ENCODE peak calls at places on chromosomes 1 and 21, in nine cellular contexts. R is RWPE2; L is CD4-positive, alpha-beta memory T cell; I is mucosa of descending colon; T is SJCRH30; V is brain microvascular endothelial cell; E is adrenal gland; S is neuronal stem cell; W is PC-3. G is an unnamed sample.
A peak's percentile ranks its signal among the peaks of the same experiment; 100 is the strongest.

GRCh38 chr1:202046748-202047708 is 36.6 kb downstream of the ELF3 start:
- DNase-seq in V (no peak), L (no peak), I (peak; percentile 65), T (no peak), W (peak; percentile 80), R (no peak), S (no peak), E (no peak), G (no peak)

GRCh38 chr1:11906870-11907269 is 19.4 kb downstream of the KIAA2013 start:
- DNase-seq in E (no peak), S (no peak), T (no peak), L (no peak), R (no peak), W (no peak), V (no peak), I (no peak), G (no peak)

GRCh38 chr1:59994302-59995198 is 68.0 kb upstream of the CYP2J2 start:
- DNase-seq in W (no peak), I (no peak), R (no peak), T (peak; percentile 82), L (no peak), V (peak; percentile 85), S (no peak), E (peak; percentile 17), G (no peak)

GRCh38 chr1:46519209-46519608 is 29.6 kb downstream of the DMBX1 start:
- DNase-seq in R (no peak), W (peak; percentile 58), I (no peak), V (no peak), S (no peak), E (no peak), T (no peak), L (no peak), G (no peak)

GRCh38 chr1:177847843-177848242 is 122.0 kb downstream of the SEC16B start:
- DNase-seq in L (no peak), E (no peak), I (no peak), V (peak; percentile 13), S (no peak), T (no peak), W (peak; percentile 2), R (no peak), G (no peak)

GRCh38 chr1:26799479-26800133 is 11.9 kb downstream of the PIGV start:
- DNase-seq in T (peak; percentile 75), S (no peak), R (no peak), E (peak; percentile 81), V (peak; percentile 51), I (peak; percentile 30), W (peak; percentile 81), L (no peak), G (no peak)

GRCh38 chr1:223331929-223332328 is 32.0 kb downstream of the SUSD4 start:
- DNase-seq in V (peak; percentile 5), I (no peak), T (peak; percentile 59), R (no peak), L (no peak), S (no peak), W (peak; percentile 74), E (no peak), G (no peak)

GRCh38 chr1:207959141-207959825 is 48.4 kb upstream of the CD34 start:
- DNase-seq in T (no peak), I (peak; percentile 59), L (peak; percentile 24), R (no peak), V (peak; percentile 14), S (peak; percentile 30), E (peak; percentile 85), W (no peak), G (no peak)

GRCh38 chr1:28648493-28649238 is at the start of gene RNU11:
- DNase-seq in W (peak; percentile 98), L (peak; percentile 93), R (peak; percentile 84), I (peak; percentile 94), V (peak; percentile 97), T (peak; percentile 99), S (peak; percentile 88), E (peak; percentile 86), G (peak; percentile 81)

GRCh38 chr21:29499734-29500343 is 201.1 kb downstream of the BACH1 start:
- DNase-seq in R (no peak), E (no peak), L (no peak), S (no peak), T (peak; percentile 62), W (peak; percentile 67), V (peak; percentile 45), I (no peak), G (peak; percentile 60)

DNA sequence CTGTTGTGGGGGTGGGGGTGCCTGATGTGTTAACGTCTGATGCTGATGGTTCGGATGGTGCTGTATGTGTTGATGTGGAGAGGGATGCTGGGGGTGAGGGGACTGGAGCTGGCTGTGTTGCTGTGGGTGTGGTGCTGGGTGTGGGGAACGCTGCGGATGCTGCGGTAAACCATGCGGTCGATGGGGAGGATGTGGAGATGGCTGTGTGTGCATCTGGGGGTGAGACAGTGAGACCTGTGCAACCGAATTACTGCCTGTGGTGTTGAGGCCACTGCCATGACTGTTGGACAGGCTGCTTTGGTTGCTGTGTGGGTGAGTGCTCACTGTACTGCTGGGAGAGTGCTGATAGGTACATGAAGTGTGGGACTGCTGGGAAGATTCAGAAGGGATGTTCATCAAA is 26.8 kb upstream of the GUCA2A start:
- DNase-seq in W (no peak), L (no peak), E (no peak), V (no peak), I (no peak), S (no peak), T (no peak), R (no peak), G (no peak)
- H3K36me3 ChIP-seq in W (peaks cover 29% of the 10 kb centered on the region), L (peaks cover 34% of the 10 kb centered on the region), E (no peaks in the 10 kb centered on the region), V (peaks cover 11% of the 10 kb centered on the region), I (no peaks in the 10 kb centered on the region), S (peaks cover 95% of the 10 kb centered on the region), T (peaks cover 63% of the 10 kb centered on the region), R (peaks cover 69% of the 10 kb centered on the region), G (no peaks in the 10 kb centered on the region)

GRCh38 chr21:41858466-41859296 is 20.5 kb downstream of the PRDM15 start:
- DNase-seq in T (no peak), W (no peak), S (no peak), E (no peak), V (no peak), L (no peak), R (no peak), I (no peak), G (no peak)
- H3K36me3 ChIP-seq in T (no peaks in the 10 kb centered on the region), W (peaks cover 12% of the 10 kb centered on the region), S (peaks cover 41% of the 10 kb centered on the region), E (no peaks in the 10 kb centered on the region), V (peaks cover 11% of the 10 kb centered on the region), L (peaks cover 27% of the 10 kb centered on the region), R (peaks cover 62% of the 10 kb centered on the region), I (no peaks in the 10 kb centered on the region), G (peaks cover 19% of the 10 kb centered on the region)

GRCh38 chr1:211411639-211412038 is 80.3 kb downstream of the RD3 start:
- DNase-seq in R (no peak), V (no peak), W (no peak), E (no peak), I (no peak), L (no peak), S (no peak), T (no peak), G (no peak)
- H3K36me3 ChIP-seq in R (no peaks in the 10 kb centered on the region), V (no peaks in the 10 kb centered on the region), W (no peaks in the 10 kb centered on the region), E (no peaks in the 10 kb centered on the region), I (no peaks in the 10 kb centered on the region), L (no peaks in the 10 kb centered on the region), S (no peaks in the 10 kb centered on the region), T (no peaks in the 10 kb centered on the region), G (no peaks in the 10 kb centered on the region)

GRCh38 chr1:18817316-18817715 is 42.1 kb downstream of the TAS1R2 start:
- DNase-seq in S (no peak), I (no peak), T (no peak), V (no peak), L (no peak), R (no peak), W (no peak), E (no peak), G (no peak)
- H3K36me3 ChIP-seq in S (no peaks in the 10 kb centered on the region), I (no peaks in the 10 kb centered on the region), T (no peaks in the 10 kb centered on the region), V (no peaks in the 10 kb centered on the region), L (no peaks in the 10 kb centered on the region), R (no peaks in the 10 kb centered on the region), W (no peaks in the 10 kb centered on the region), E (no peaks in the 10 kb centered on the region), G (no peaks in the 10 kb centered on the region)

DNA sequence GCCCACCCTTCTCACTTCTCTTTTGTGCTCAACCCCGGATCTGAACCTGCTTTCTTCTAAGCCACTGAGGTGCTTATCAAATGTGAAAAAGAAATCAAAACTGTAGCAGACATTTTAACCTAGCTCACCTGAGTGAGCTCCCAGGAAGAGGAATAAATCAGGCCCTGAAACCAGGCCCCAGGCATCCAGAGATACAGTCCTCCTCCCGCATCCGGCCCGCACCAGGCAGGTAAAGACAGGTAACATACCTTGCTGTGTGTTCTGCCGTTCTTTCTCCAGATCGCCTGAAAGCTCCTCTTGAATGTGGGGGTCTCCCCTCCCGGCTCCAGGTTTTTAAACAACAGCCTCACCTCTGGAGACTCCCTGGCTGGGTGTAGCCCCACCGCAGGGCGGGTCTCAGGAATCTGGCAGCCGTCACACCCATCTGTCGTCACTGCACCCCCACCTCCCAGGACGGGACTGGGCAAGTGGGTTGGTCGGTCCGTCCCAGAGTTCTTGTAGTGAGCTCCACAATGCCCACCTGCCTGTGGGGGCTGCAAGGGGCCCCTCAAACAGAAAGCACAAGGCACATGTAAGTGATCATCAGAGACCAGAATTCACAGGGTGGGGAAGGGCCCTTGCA is at the start of gene LAMB3:
- DNase-seq in L (no peak), W (peak; percentile 94), V (no peak), T (no peak), E (no peak), I (peak; percentile 93), R (peak; percentile 88), S (no peak), G (no peak)
- H3K36me3 ChIP-seq in L (no peaks in the 10 kb centered on the region), W (peaks cover 35% of the 10 kb centered on the region), V (no peaks in the 10 kb centered on the region), T (no peaks in the 10 kb centered on the region), E (no peaks in the 10 kb centered on the region), I (no peaks in the 10 kb centered on the region), R (peaks cover 39% of the 10 kb centered on the region), S (no peaks in the 10 kb centered on the region), G (no peaks in the 10 kb centered on the region)

DNA sequence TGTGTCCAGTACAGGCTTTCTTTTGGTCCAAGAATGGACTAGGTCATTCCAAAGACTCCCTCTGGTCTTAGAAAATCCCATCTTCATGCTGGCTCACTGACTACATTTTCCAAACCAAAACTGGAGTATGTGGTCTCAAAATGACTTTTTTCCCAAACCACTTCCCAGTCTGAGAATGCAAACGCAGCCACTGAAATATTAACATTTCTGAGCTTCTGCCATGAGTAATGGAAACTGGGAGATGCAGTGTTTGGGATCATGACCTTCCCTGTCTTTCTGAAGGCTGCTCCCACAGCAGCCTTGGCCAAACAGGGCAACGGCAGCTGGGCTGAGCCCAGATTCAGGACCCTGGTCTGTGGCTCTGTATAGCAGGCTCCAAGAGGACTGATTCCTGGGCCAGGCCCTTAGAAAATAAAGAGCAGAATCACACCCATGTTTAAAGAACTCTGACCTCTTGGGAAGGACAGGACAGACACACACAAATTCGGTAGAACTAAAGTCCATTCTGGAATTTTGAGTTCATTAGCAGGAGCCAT is 62.1 kb upstream of the CNTN2 start:
- DNase-seq in E (no peak), S (no peak), T (no peak), L (no peak), V (no peak), I (no peak), W (no peak), R (no peak), G (no peak)
- H3K36me3 ChIP-seq in E (no peaks in the 10 kb centered on the region), S (no peaks in the 10 kb centered on the region), T (peaks cover 39% of the 10 kb centered on the region), L (no peaks in the 10 kb centered on the region), V (no peaks in the 10 kb centered on the region), I (no peaks in the 10 kb centered on the region), W (no peaks in the 10 kb centered on the region), R (no peaks in the 10 kb centered on the region), G (peaks cover 10% of the 10 kb centered on the region)